ENCODE peak calls at places on chromosomes 7 and 10, in four cellular contexts. One of them, this sample, is unnamed.

GRCh38 chr10:60446855-60447254 is 57.2 kb upstream of the ANK3 start:
- DNase-seq in naive thymus-derived CD4-positive, alpha-beta T cell: no peak
- DNase-seq in GM23248: peak; percentile 29
- DNase-seq in PC-3: peak; percentile 98
- DNase-seq in this sample: no peak

GRCh38 chr7:76372984-76373833 is 14.4 kb upstream of the YWHAG start:
- DNase-seq in naive thymus-derived CD4-positive, alpha-beta T cell: no peak
- DNase-seq in GM23248: peak; percentile 90
- DNase-seq in PC-3: peak; percentile 83
- DNase-seq in this sample: no peak

GRCh38 chr10:58818889-58819288 is 306.2 kb downstream of the BICC1 start:
- DNase-seq in naive thymus-derived CD4-positive, alpha-beta T cell: no peak
- DNase-seq in GM23248: peak; percentile 32
- DNase-seq in PC-3: peak; percentile 97
- DNase-seq in this sample: no peak

GRCh38 chr7:74302745-74303221 is 13.6 kb downstream of the CLIP2 start:
- DNase-seq in naive thymus-derived CD4-positive, alpha-beta T cell: no peak
- DNase-seq in GM23248: peak; percentile 8
- DNase-seq in PC-3: no peak
- DNase-seq in this sample: no peak

GRCh38 chr10:94066411-94066810 is 72.7 kb downstream of the PLCE1 start:
- DNase-seq in naive thymus-derived CD4-positive, alpha-beta T cell: no peak
- DNase-seq in GM23248: peak; percentile 60
- DNase-seq in PC-3: peak; percentile 14
- DNase-seq in this sample: no peak

GRCh38 chr7:6558837-6559236 is 7.6 kb upstream of the GRID2IP start:
- DNase-seq in naive thymus-derived CD4-positive, alpha-beta T cell: no peak
- DNase-seq in GM23248: peak; percentile 84
- DNase-seq in PC-3: peak; percentile 66
- DNase-seq in this sample: no peak

GRCh38 chr10:105188737-105189463 is 547.8 kb downstream of the SORCS3 start:
- DNase-seq in naive thymus-derived CD4-positive, alpha-beta T cell: no peak
- DNase-seq in GM23248: peak; percentile 33
- DNase-seq in PC-3: peak; percentile 18
- DNase-seq in this sample: no peak

GRCh38 chr7:31261373-31261772 is 79.2 kb downstream of the NEUROD6 start:
- DNase-seq in naive thymus-derived CD4-positive, alpha-beta T cell: no peak
- DNase-seq in GM23248: no peak
- DNase-seq in PC-3: no peak
- DNase-seq in this sample: no peak

GRCh38 chr10:69479241-69479730 is 28.0 kb downstream of the TSPAN15 start:
- DNase-seq in naive thymus-derived CD4-positive, alpha-beta T cell: no peak
- DNase-seq in GM23248: no peak
- DNase-seq in PC-3: no peak
- DNase-seq in this sample: no peak

GRCh38 chr10:103793429-103793828 is 61.9 kb downstream of the SH3PXD2A start:
- DNase-seq in naive thymus-derived CD4-positive, alpha-beta T cell: no peak
- DNase-seq in GM23248: no peak
- DNase-seq in PC-3: no peak
- DNase-seq in this sample: no peak

GRCh38 chr10:63901228-63901627 is 380.0 kb downstream of the REEP3 start:
- DNase-seq in naive thymus-derived CD4-positive, alpha-beta T cell: no peak
- DNase-seq in GM23248: no peak
- DNase-seq in PC-3: peak; percentile 24
- DNase-seq in this sample: no peak

GRCh38 chr10:124644771-124645170 is 99.4 kb downstream of the FAM53B start:
- DNase-seq in naive thymus-derived CD4-positive, alpha-beta T cell: no peak
- DNase-seq in GM23248: no peak
- DNase-seq in PC-3: no peak
- DNase-seq in this sample: no peak

GRCh38 chr7:152674860-152675760 is 831 bp downstream of the XRCC2 start:
- DNase-seq in naive thymus-derived CD4-positive, alpha-beta T cell: peak; percentile 29
- DNase-seq in GM23248: peak; percentile 25
- DNase-seq in PC-3: peak; percentile 23
- DNase-seq in this sample: no peak

GRCh38 chr10:125084191-125085186 is 75.9 kb downstream of the CTBP2 start:
- DNase-seq in naive thymus-derived CD4-positive, alpha-beta T cell: no peak
- DNase-seq in GM23248: peak; percentile 90
- DNase-seq in PC-3: peak; percentile 87
- DNase-seq in this sample: no peak

GRCh38 chr10:104300002-104300735 is 31.2 kb downstream of the GSTO2 start:
- DNase-seq in naive thymus-derived CD4-positive, alpha-beta T cell: no peak
- DNase-seq in GM23248: peak; percentile 99
- DNase-seq in PC-3: peak; percentile 31
- DNase-seq in this sample: no peak

GRCh38 chr7:21617916-21618390 is 75.1 kb downstream of the DNAH11 start:
- DNase-seq in naive thymus-derived CD4-positive, alpha-beta T cell: no peak
- DNase-seq in GM23248: peak; percentile 90
- DNase-seq in PC-3: peak; percentile 88
- DNase-seq in this sample: no peak

GRCh38 chr10:132370426-132371340 is 26.3 kb upstream of the PWWP2B start:
- DNase-seq in naive thymus-derived CD4-positive, alpha-beta T cell: no peak
- DNase-seq in GM23248: no peak
- DNase-seq in PC-3: no peak
- DNase-seq in this sample: no peak

GRCh38 chr7:18996583-18996982 is 120.9 kb downstream of the TWIST1 start:
- DNase-seq in naive thymus-derived CD4-positive, alpha-beta T cell: no peak
- DNase-seq in GM23248: no peak
- DNase-seq in PC-3: no peak
- DNase-seq in this sample: no peak

GRCh38 chr10:49052069-49052468 is 63.3 kb downstream of the VSTM4 start:
- DNase-seq in naive thymus-derived CD4-positive, alpha-beta T cell: no peak
- DNase-seq in GM23248: no peak
- DNase-seq in PC-3: no peak
- DNase-seq in this sample: no peak

GRCh38 chr7:7219216-7219615 is 36.9 kb downstream of the C1GALT1 start:
- DNase-seq in naive thymus-derived CD4-positive, alpha-beta T cell: no peak
- DNase-seq in GM23248: no peak
- DNase-seq in PC-3: no peak
- DNase-seq in this sample: no peak

GRCh38 chr10:33248638-33249037 is 85.8 kb downstream of the NRP1 start:
- DNase-seq in naive thymus-derived CD4-positive, alpha-beta T cell: peak; percentile 38
- DNase-seq in GM23248: peak; percentile 87
- DNase-seq in PC-3: peak; percentile 100
- DNase-seq in this sample: no peak

GRCh38 chr7:29878081-29878688 is 71.9 kb downstream of the WIPF3 start:
- DNase-seq in naive thymus-derived CD4-positive, alpha-beta T cell: no peak
- DNase-seq in GM23248: peak; percentile 67
- DNase-seq in PC-3: peak; percentile 76
- DNase-seq in this sample: no peak

GRCh38 chr10:23449677-23450220 is 10.9 kb downstream of the OTUD1 start:
- DNase-seq in naive thymus-derived CD4-positive, alpha-beta T cell: no peak
- DNase-seq in GM23248: no peak
- DNase-seq in PC-3: no peak
- DNase-seq in this sample: no peak

GRCh38 chr7:87007063-87007462 is 52.4 kb downstream of the ELAPOR2 start:
- DNase-seq in naive thymus-derived CD4-positive, alpha-beta T cell: no peak
- DNase-seq in GM23248: no peak
- DNase-seq in PC-3: no peak
- DNase-seq in this sample: no peak

GRCh38 chr10:49164587-49165188 is 23.5 kb downstream of the TMEM273 start:
- DNase-seq in naive thymus-derived CD4-positive, alpha-beta T cell: peak; percentile 42
- DNase-seq in GM23248: peak; percentile 71
- DNase-seq in PC-3: peak; percentile 60
- DNase-seq in this sample: no peak

GRCh38 chr7:116280803-116281202 is 70.5 kb downstream of the TES start:
- DNase-seq in naive thymus-derived CD4-positive, alpha-beta T cell: no peak
- DNase-seq in GM23248: no peak
- DNase-seq in PC-3: no peak
- DNase-seq in this sample: no peak

GRCh38 chr7:53521638-53522184 is 486.3 kb downstream of the POM121L12 start:
- DNase-seq in naive thymus-derived CD4-positive, alpha-beta T cell: no peak
- DNase-seq in GM23248: no peak
- DNase-seq in PC-3: no peak
- DNase-seq in this sample: no peak

GRCh38 chr10:90779573-90779972 is 78.3 kb downstream of the HTR7 start:
- DNase-seq in naive thymus-derived CD4-positive, alpha-beta T cell: no peak
- DNase-seq in GM23248: peak; percentile 14
- DNase-seq in PC-3: peak; percentile 56
- DNase-seq in this sample: no peak

GRCh38 chr7:70975816-70976215 is 156.1 kb upstream of the GALNT17 start:
- DNase-seq in naive thymus-derived CD4-positive, alpha-beta T cell: no peak
- DNase-seq in GM23248: no peak
- DNase-seq in PC-3: no peak
- DNase-seq in this sample: no peak

GRCh38 chr10:45035673-45036072 is 35.0 kb downstream of the ZNF22 start:
- DNase-seq in naive thymus-derived CD4-positive, alpha-beta T cell: no peak
- DNase-seq in GM23248: no peak
- DNase-seq in PC-3: no peak
- DNase-seq in this sample: no peak

GRCh38 chr10:132306951-132307751 is 599 bp downstream of the STK32C start:
- DNase-seq in naive thymus-derived CD4-positive, alpha-beta T cell: peak; percentile 50
- DNase-seq in GM23248: peak; percentile 9
- DNase-seq in PC-3: peak; percentile 46
- DNase-seq in this sample: peak; percentile 32

GRCh38 chr7:435518-436366 is 83.9 kb downstream of the PDGFA start:
- DNase-seq in naive thymus-derived CD4-positive, alpha-beta T cell: no peak
- DNase-seq in GM23248: peak; percentile 76
- DNase-seq in PC-3: peak; percentile 82
- DNase-seq in this sample: no peak

DNA sequence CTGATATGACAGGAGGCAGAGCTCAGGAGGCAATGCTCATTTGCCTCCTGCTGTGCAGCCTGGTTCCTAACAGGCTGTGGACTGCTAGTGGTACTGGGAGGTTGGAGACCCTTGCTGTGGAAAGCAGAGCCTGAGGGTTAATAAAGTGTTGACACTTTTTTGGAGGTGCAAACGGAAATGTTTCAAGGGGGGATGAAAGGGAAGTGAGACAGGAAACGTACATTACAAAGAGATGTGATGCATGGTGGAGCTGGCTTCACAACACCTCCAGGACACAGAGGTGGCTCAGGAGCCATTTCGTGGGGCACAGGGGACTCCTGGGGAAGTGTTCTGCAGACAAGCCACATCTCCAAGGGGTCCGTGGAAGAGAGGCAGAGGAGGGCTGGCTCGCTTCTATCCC is 137.6 kb upstream of the SVIL start:
- DNase-seq in naive thymus-derived CD4-positive, alpha-beta T cell: no peak
- DNase-seq in GM23248: no peak
- DNase-seq in PC-3: no peak
- DNase-seq in this sample: no peak
- H3K9me3 ChIP-seq in naive thymus-derived CD4-positive, alpha-beta T cell: no peaks in the 10 kb centered on the region
- H3K9me3 ChIP-seq in GM23248: no peaks in the 10 kb centered on the region
- H3K9me3 ChIP-seq in PC-3: no peaks in the 10 kb centered on the region
- H3K9me3 ChIP-seq in this sample: no peaks in the 10 kb centered on the region

GRCh38 chr7:147708871-147709270 is 881.7 kb upstream of the C7orf33 start:
- DNase-seq in naive thymus-derived CD4-positive, alpha-beta T cell: no peak
- DNase-seq in GM23248: no peak
- DNase-seq in PC-3: no peak
- DNase-seq in this sample: no peak

GRCh38 chr7:147711429-147711828 is 879.1 kb upstream of the C7orf33 start:
- DNase-seq in naive thymus-derived CD4-positive, alpha-beta T cell: no peak
- DNase-seq in GM23248: no peak
- DNase-seq in PC-3: no peak
- DNase-seq in this sample: no peak

DNA sequence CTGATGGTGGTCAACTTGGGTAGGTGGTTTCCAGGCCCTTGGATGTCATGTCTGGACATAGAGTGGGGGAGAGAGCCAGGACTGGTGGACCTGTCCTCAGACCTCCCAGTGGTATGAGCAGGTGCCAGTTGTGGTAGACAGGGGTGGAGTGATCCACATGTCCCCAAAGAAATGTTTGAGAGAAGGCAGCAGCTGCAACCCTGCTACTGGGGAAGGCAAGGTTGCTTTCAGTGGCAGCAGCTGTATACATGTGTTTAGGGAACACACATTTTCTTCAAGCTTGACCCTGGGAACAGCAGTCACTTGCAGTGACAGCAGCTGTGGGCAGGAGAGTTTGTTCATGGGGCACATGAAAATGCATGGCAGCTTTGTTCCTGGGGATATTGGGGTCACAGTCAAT is 882.6 kb upstream of the C7orf33 start:
- DNase-seq in naive thymus-derived CD4-positive, alpha-beta T cell: no peak
- DNase-seq in GM23248: no peak
- DNase-seq in PC-3: no peak
- DNase-seq in this sample: no peak
- H3K9me3 ChIP-seq in naive thymus-derived CD4-positive, alpha-beta T cell: no peaks in the 10 kb centered on the region
- H3K9me3 ChIP-seq in GM23248: no peaks in the 10 kb centered on the region
- H3K9me3 ChIP-seq in PC-3: peaks cover 10% of the 10 kb centered on the region
- H3K9me3 ChIP-seq in this sample: no peaks in the 10 kb centered on the region

GRCh38 chr7:157849341-157849596 is 512.5 kb downstream of the DNAJB6 start:
- DNase-seq in naive thymus-derived CD4-positive, alpha-beta T cell: no peak
- DNase-seq in GM23248: no peak
- DNase-seq in PC-3: no peak
- DNase-seq in this sample: no peak

GRCh38 chr7:157850481-157851444 is 514.0 kb downstream of the DNAJB6 start:
- DNase-seq in naive thymus-derived CD4-positive, alpha-beta T cell: no peak
- DNase-seq in GM23248: no peak
- DNase-seq in PC-3: no peak
- DNase-seq in this sample: no peak

GRCh38 chr7:157848508-157849340 is 511.9 kb downstream of the DNAJB6 start:
- DNase-seq in naive thymus-derived CD4-positive, alpha-beta T cell: no peak
- DNase-seq in GM23248: no peak
- DNase-seq in PC-3: no peak
- DNase-seq in this sample: no peak

GRCh38 chr7:157851501-157852067 is 514.8 kb downstream of the DNAJB6 start:
- DNase-seq in naive thymus-derived CD4-positive, alpha-beta T cell: peak; percentile 77
- DNase-seq in GM23248: no peak
- DNase-seq in PC-3: peak; percentile 74
- DNase-seq in this sample: peak; percentile 38

GRCh38 chr7:157849726-157850125 is 512.9 kb downstream of the DNAJB6 start:
- DNase-seq in naive thymus-derived CD4-positive, alpha-beta T cell: no peak
- DNase-seq in GM23248: no peak
- DNase-seq in PC-3: no peak
- DNase-seq in this sample: no peak
- H3K9me3 ChIP-seq in naive thymus-derived CD4-positive, alpha-beta T cell: no peaks in the 10 kb centered on the region
- H3K9me3 ChIP-seq in GM23248: no peaks in the 10 kb centered on the region
- H3K9me3 ChIP-seq in PC-3: no peaks in the 10 kb centered on the region
- H3K9me3 ChIP-seq in this sample: no peaks in the 10 kb centered on the region

GRCh38 chr10:18571780-18572179 is 79.6 kb downstream of the NSUN6 start:
- DNase-seq in naive thymus-derived CD4-positive, alpha-beta T cell: no peak
- DNase-seq in GM23248: no peak
- DNase-seq in PC-3: no peak
- DNase-seq in this sample: no peak
- H3K9me3 ChIP-seq in naive thymus-derived CD4-positive, alpha-beta T cell: no peaks in the 10 kb centered on the region
- H3K9me3 ChIP-seq in GM23248: no peaks in the 10 kb centered on the region
- H3K9me3 ChIP-seq in PC-3: no peaks in the 10 kb centered on the region
- H3K9me3 ChIP-seq in this sample: no peaks in the 10 kb centered on the region

GRCh38 chr7:158439035-158439434 is 148.6 kb downstream of the PTPRN2 start:
- DNase-seq in naive thymus-derived CD4-positive, alpha-beta T cell: no peak
- DNase-seq in GM23248: no peak
- DNase-seq in PC-3: no peak
- DNase-seq in this sample: no peak
- H3K9me3 ChIP-seq in naive thymus-derived CD4-positive, alpha-beta T cell: no peaks in the 10 kb centered on the region
- H3K9me3 ChIP-seq in GM23248: no peaks in the 10 kb centered on the region
- H3K9me3 ChIP-seq in PC-3: no peaks in the 10 kb centered on the region
- H3K9me3 ChIP-seq in this sample: no peaks in the 10 kb centered on the region

GRCh38 chr7:157611341-157611740 is 274.5 kb downstream of the DNAJB6 start:
- DNase-seq in naive thymus-derived CD4-positive, alpha-beta T cell: no peak
- DNase-seq in GM23248: no peak
- DNase-seq in PC-3: no peak
- DNase-seq in this sample: no peak
- H3K9me3 ChIP-seq in naive thymus-derived CD4-positive, alpha-beta T cell: no peaks in the 10 kb centered on the region
- H3K9me3 ChIP-seq in GM23248: no peaks in the 10 kb centered on the region
- H3K9me3 ChIP-seq in PC-3: no peaks in the 10 kb centered on the region
- H3K9me3 ChIP-seq in this sample: no peaks in the 10 kb centered on the region